ENCODE peak calls at places on chromosomes 3 and 15, in five cellular contexts. F is esophagus muscularis mucosa; I is activated T-cell treated with anti-CD3 and anti-CD28 coated beads, Interleukin-2, amount 50 U/mL, for 1 hour; O is cardiac fibroblast; V is NCI-H2029. L is an unnamed sample.

GRCh38 chr3:71583569-71584215 is at the start of gene FOXP1:
- DNase-seq in I (peak), O (peak), F (peak), V (peak), L (peak)

GRCh38 chr3:129106320-129106719 is 15.3 kb downstream of the RAB43 start:
- DNase-seq in F (no peak), O (no peak), I (no peak), V (no peak), L (no peak)

GRCh38 chr3:59771760-59772159 is 721.9 kb upstream of the CFAP20DC start:
- DNase-seq in O (peak), I (no peak), F (no peak), V (no peak), L (no peak)

GRCh38 chr3:141860766-141861513 is 15.5 kb upstream of the ATP1B3 start:
- DNase-seq in I (no peak), O (peak), V (no peak), F (no peak), L (no peak)

GRCh38 chr15:89198196-89198595 is 23.2 kb downstream of the RLBP1 start:
- DNase-seq in F (no peak), O (no peak), V (no peak), I (no peak), L (no peak)

GRCh38 chr3:134486577-134487041 is 752 bp downstream of the CEP63 start:
- DNase-seq in O (peak), V (peak), F (no peak), I (no peak), L (peak)

GRCh38 chr15:85178366-85178765 is 196.7 kb downstream of the PDE8A start:
- DNase-seq in I (no peak), O (no peak), V (no peak), F (no peak), L (no peak)

GRCh38 chr3:36714343-36714742 is 50.0 kb downstream of the DCLK3 start:
- DNase-seq in O (peak), F (no peak), I (no peak), V (no peak), L (no peak)

GRCh38 chr15:89019436-89019835 is 68.8 kb upstream of the ABHD2 start:
- DNase-seq in V (no peak), F (no peak), I (no peak), O (no peak), L (no peak)

GRCh38 chr15:40424483-40425115 is 16.2 kb upstream of the BAHD1 start:
- DNase-seq in O (no peak), V (no peak), F (no peak), I (no peak), L (no peak)

GRCh38 chr3:103167850-103168249 is 733.0 kb downstream of the ZPLD1 start:
- DNase-seq in O (no peak), V (no peak), F (no peak), I (no peak), L (no peak)

GRCh38 chr15:90553248-90553745 is 23.6 kb downstream of the CRTC3 start:
- DNase-seq in F (no peak), O (peak), I (no peak), V (no peak), L (no peak)

GRCh38 chr3:143751643-143752178 is 96.6 kb downstream of the SLC9A9 start:
- DNase-seq in O (no peak), I (peak), V (no peak), F (no peak), L (no peak)

GRCh38 chr15:60004019-60004845 is at the start of gene FOXB1:
- DNase-seq in I (peak), F (no peak), V (no peak), O (no peak), L (peak)

GRCh38 chr15:37095197-37095992 is 5.0 kb downstream of the MEIS2 start:
- DNase-seq in V (no peak), F (no peak), O (peak), I (no peak), L (no peak)

GRCh38 chr3:41434781-41435180 is 235.5 kb downstream of the CTNNB1 start:
- DNase-seq in I (no peak), F (no peak), V (no peak), O (no peak), L (no peak)

GRCh38 chr3:133996251-133996661 is 33.5 kb downstream of the SLCO2A1 start:
- DNase-seq in F (no peak), V (no peak), I (no peak), O (no peak), L (no peak)

GRCh38 chr15:69648775-69649735 is 196.4 kb downstream of the RPLP1 start:
- DNase-seq in F (no peak), V (no peak), I (no peak), O (no peak), L (no peak)

GRCh38 chr15:100627789-100628395 is 25.5 kb downstream of the ASB7 start:
- DNase-seq in V (no peak), F (no peak), I (peak), O (peak), L (peak)

GRCh38 chr15:57859130-57859685 is 152.7 kb downstream of the POLR2M start:
- DNase-seq in F (peak), O (no peak), V (no peak), I (no peak), L (no peak)

GRCh38 chr3:53416530-53416929 is 69.2 kb upstream of the DCP1A start:
- DNase-seq in V (no peak), I (no peak), O (no peak), F (no peak), L (peak)

GRCh38 chr3:53495091-53495517 is 693 bp downstream of the CACNA1D start:
- DNase-seq in V (no peak), F (no peak), O (no peak), I (no peak), L (no peak)

GRCh38 chr3:13290941-13291340 is 129.2 kb downstream of the NUP210 start:
- DNase-seq in O (no peak), F (no peak), V (no peak), I (no peak), L (no peak)

GRCh38 chr3:149247025-149247710 is 25.5 kb upstream of the CP start:
- DNase-seq in F (no peak), O (peak), I (no peak), V (no peak), L (no peak)

GRCh38 chr3:146050700-146051099 is 110.3 kb downstream of the PLOD2 start:
- DNase-seq in F (no peak), O (no peak), V (no peak), I (no peak), L (no peak)

GRCh38 chr3:132432639-132433038 is 15.3 kb downstream of the DNAJC13 start:
- DNase-seq in O (peak), V (no peak), F (no peak), I (no peak), L (no peak)

GRCh38 chr3:113441051-113441770 is at the start of gene CFAP44:
- DNase-seq in O (peak), I (peak), V (peak), F (no peak), L (no peak)

GRCh38 chr15:42803436-42803835 is 66.5 kb upstream of the CDAN1 start:
- DNase-seq in V (no peak), F (no peak), I (no peak), O (no peak), L (no peak)

GRCh38 chr3:46715507-46716175 is 2.0 kb downstream of the PRSS50 start:
- DNase-seq in V (no peak), I (no peak), O (no peak), F (no peak), L (no peak)

GRCh38 chr15:80876034-80876433 is 96.9 kb downstream of the CEMIP start:
- DNase-seq in V (no peak), O (no peak), F (no peak), I (no peak), L (no peak)

GRCh38 chr3:79297242-79297641 is 470.6 kb downstream of the ROBO1 start:
- DNase-seq in I (no peak), O (peak), F (no peak), V (no peak), L (no peak)

GRCh38 chr3:186815490-186815889 is 9.2 kb upstream of the RFC4 start:
- DNase-seq in I (no peak), O (peak), F (no peak), V (no peak), L (no peak)

GRCh38 chr3:187949093-187949820 is 204.0 kb upstream of the BCL6 start:
- DNase-seq in F (no peak), O (no peak), I (no peak), V (no peak), L (no peak)

GRCh38 chr3:152272771-152273242 is 4.1 kb downstream of the MBNL1 start:
- DNase-seq in O (peak), V (no peak), I (no peak), F (no peak), L (no peak)

L was measured in SK-N-DZ.